ENCODE peak calls at places on chromosomes 5 and 9, in eight cellular contexts. G, P, R, I, Y, D, M and O are unnamed samples.

GRCh38 chr5:159332800-159333563 is 2.7 kb upstream of the IL12B start:
- DNase-seq in Y (no peak), D (peak), G (no peak), P (no peak), I (no peak), M (no peak), R (no peak), O (no peak)

GRCh38 chr5:95644351-95645042 is 2.1 kb upstream of the RFESD start:
- DNase-seq in Y (no peak), G (no peak), P (peak), I (peak), M (peak), D (peak), R (peak), O (peak)

GRCh38 chr9:76044420-76044819 is 153.9 kb downstream of the PCSK5 start:
- DNase-seq in P (no peak), Y (no peak), G (no peak), R (no peak), M (no peak), D (no peak), I (peak), O (no peak)

GRCh38 chr9:93644397-93645088 is 68.2 kb downstream of the PHF2 start:
- DNase-seq in I (no peak), G (peak), Y (no peak), R (no peak), D (no peak), P (no peak), M (no peak), O (peak)

GRCh38 chr9:101383361-101383760 is 1.4 kb downstream of the BAAT start:
- DNase-seq in P (no peak), R (no peak), Y (no peak), M (no peak), I (no peak), G (no peak), D (no peak), O (no peak)

GRCh38 chr5:104909803-104910202 is 1347.2 kb upstream of the NUDT12 start:
- DNase-seq in Y (no peak), D (no peak), I (no peak), G (no peak), P (no peak), R (no peak), M (no peak), O (no peak)

GRCh38 chr5:102718819-102719218 is 36.3 kb upstream of the PAM start:
- DNase-seq in R (no peak), Y (no peak), D (no peak), M (no peak), G (no peak), I (no peak), P (no peak), O (no peak)

GRCh38 chr5:56919942-56920662 is 10.7 kb downstream of the SETD9 start:
- DNase-seq in P (no peak), G (no peak), I (no peak), D (no peak), M (no peak), R (no peak), Y (no peak), O (no peak)

GRCh38 chr5:16378762-16379161 is 86.8 kb downstream of the ZNF622 start:
- DNase-seq in D (no peak), M (no peak), G (no peak), I (no peak), Y (no peak), P (no peak), R (peak), O (no peak)

GRCh38 chr9:113244556-113244955 is 23.2 kb downstream of the SLC31A1 start:
- DNase-seq in Y (no peak), D (no peak), P (no peak), M (no peak), G (no peak), R (no peak), I (no peak), O (no peak)

GRCh38 chr5:174311531-174312269 is 266.2 kb downstream of the NSG2 start:
- DNase-seq in R (peak), P (peak), G (peak), D (no peak), Y (peak), I (peak), M (peak), O (peak)

GRCh38 chr9:86557063-86557766 is 203.0 kb upstream of the TUT7 start:
- DNase-seq in I (peak), M (no peak), D (no peak), R (no peak), P (no peak), G (no peak), Y (no peak), O (peak)

GRCh38 chr9:2159521-2160417 is 144.6 kb downstream of the SMARCA2 start:
- DNase-seq in G (no peak), D (no peak), R (no peak), M (no peak), I (peak), Y (no peak), P (no peak), O (no peak)

GRCh38 chr9:97501972-97502221 is 431 bp downstream of the TMOD1 start:
- DNase-seq in I (no peak), P (no peak), R (no peak), G (no peak), M (no peak), Y (no peak), D (no peak), O (no peak)

GRCh38 chr5:119315516-119315949 is 40.3 kb upstream of the TNFAIP8 start:
- DNase-seq in P (no peak), I (no peak), D (peak), G (no peak), M (peak), Y (no peak), R (no peak), O (no peak)

GRCh38 chr5:125336401-125336800 is 590.0 kb upstream of the ZNF608 start:
- DNase-seq in G (no peak), R (no peak), Y (no peak), M (no peak), P (no peak), D (no peak), I (no peak), O (no peak)

GRCh38 chr9:1875921-1876448 is 139.2 kb upstream of the SMARCA2 start:
- DNase-seq in I (no peak), M (no peak), R (no peak), P (no peak), G (no peak), Y (no peak), D (no peak), O (no peak)

GRCh38 chr9:32344551-32345182 is 39.8 kb upstream of the ACO1 start:
- DNase-seq in R (no peak), Y (no peak), M (no peak), D (no peak), I (peak), P (no peak), G (no peak), O (no peak)

GRCh38 chr5:61414806-61415205 is 82.7 kb downstream of the ZSWIM6 start:
- DNase-seq in I (no peak), G (no peak), M (no peak), Y (no peak), R (no peak), P (no peak), D (no peak), O (no peak)

GRCh38 chr5:135007305-135007704 is 26.7 kb downstream of the PITX1 start:
- DNase-seq in Y (no peak), D (no peak), I (no peak), P (no peak), M (no peak), R (no peak), G (no peak), O (no peak)

DNA sequence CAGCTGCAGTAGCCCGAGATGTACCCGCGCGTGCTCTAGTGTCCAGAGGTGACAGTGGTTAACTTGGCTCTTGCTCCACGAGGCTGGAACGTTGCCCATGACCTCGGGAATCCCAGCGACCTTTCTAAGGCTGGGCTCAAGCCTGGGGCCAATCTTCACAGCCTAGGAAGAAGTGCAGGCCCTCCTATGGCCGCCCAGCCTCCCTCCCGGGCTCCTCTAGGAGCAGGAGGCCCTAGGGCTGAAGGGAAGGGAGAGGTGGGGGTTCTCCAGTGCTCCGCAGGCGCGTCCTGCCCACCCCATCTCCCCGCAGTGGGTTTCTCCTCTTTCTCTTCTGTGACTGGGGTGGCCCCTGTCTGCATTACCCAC is 13.3 kb downstream of the NR2F1 start:
- DNase-seq in G (no peak), Y (no peak), R (no peak), I (no peak), M (no peak), P (no peak), D (no peak), O (no peak)
- H3K4me3 ChIP-seq in G (no peak), Y (no peak), R (no peak), I (no peak), M (no peak), P (no peak), D (no peak), O (no peak)

GRCh38 chr9:27107241-27107640 is 1.8 kb upstream of the TEK start:
- DNase-seq in R (no peak), Y (no peak), G (no peak), P (no peak), D (no peak), M (no peak), I (no peak), O (no peak)

GRCh38 chr9:27112235-27112634 is 3.2 kb downstream of the TEK start:
- DNase-seq in M (no peak), Y (no peak), D (no peak), G (no peak), P (no peak), R (peak), I (no peak), O (no peak)

GRCh38 chr9:27109621-27110020 is 596 bp downstream of the TEK start:
- DNase-seq in P (no peak), R (no peak), M (no peak), Y (no peak), I (no peak), D (no peak), G (no peak), O (no peak)

GRCh38 chr9:27110181-27110580 is 1.2 kb downstream of the TEK start:
- DNase-seq in Y (no peak), I (no peak), G (no peak), P (no peak), M (no peak), R (no peak), D (no peak), O (no peak)

DNA sequence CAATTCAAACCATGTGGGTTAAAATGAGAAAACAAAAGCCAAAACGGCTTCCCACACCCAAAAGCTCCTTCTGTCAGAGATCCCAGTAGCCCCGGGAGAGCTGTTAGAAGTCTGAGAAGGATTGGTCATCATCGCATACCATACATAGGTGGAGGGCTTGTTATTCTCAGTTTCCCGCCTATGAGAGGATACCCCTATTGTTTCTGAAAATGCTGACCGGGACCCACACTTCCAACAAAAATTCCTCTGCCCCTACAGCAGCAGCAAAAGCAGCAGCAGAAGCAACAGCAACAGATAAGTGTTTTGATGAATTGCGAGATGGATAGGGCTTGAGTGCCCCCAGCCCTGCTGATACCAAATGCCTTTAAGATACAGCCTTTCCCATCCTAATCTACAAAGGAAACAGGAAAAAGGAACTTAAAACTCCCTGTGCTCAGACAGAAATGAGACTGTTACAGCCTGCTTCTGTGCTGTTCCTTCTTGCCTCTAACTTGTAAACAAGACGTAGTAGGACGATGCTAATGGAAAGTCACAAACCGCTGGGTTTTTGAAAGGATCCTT is at the start of gene TEK:
- DNase-seq in M (no peak), D (no peak), R (peak), P (no peak), Y (no peak), G (no peak), I (peak), O (no peak)
- H3K27ac ChIP-seq in M (no peak), D (no peak), R (peak), P (no peak), Y (peak), G (peak), I (peak), O (peak)

GRCh38 chr9:128120061-128120740 is 7.3 kb downstream of the PTGES2 start:
- DNase-seq in R (no peak), G (peak), I (no peak), P (no peak), Y (no peak), M (no peak), D (no peak), O (no peak)
- TF ChIP-seq POLR2A in R (no peak), G (no peak), I (no peak), P (no peak), Y (no peak), M (no peak), D (no peak), O (no peak)

GRCh38 chr5:131272365-131273123 is 8.7 kb downstream of the CDC42SE2 start:
- DNase-seq in R (no peak), P (no peak), I (peak), D (no peak), Y (no peak), G (no peak), M (no peak), O (no peak)

GRCh38 chr5:131277875-131278795 is 14.3 kb downstream of the CDC42SE2 start:
- DNase-seq in Y (no peak), G (no peak), D (no peak), M (no peak), I (peak), P (no peak), R (no peak), O (no peak)

GRCh38 chr5:131275996-131276535 is 12.2 kb downstream of the CDC42SE2 start:
- DNase-seq in I (no peak), P (no peak), G (no peak), R (no peak), Y (no peak), D (no peak), M (no peak), O (no peak)

GRCh38 chr5:131277415-131277814 is 13.6 kb downstream of the CDC42SE2 start:
- DNase-seq in M (no peak), P (no peak), I (no peak), Y (no peak), D (no peak), R (no peak), G (no peak), O (no peak)

DNA sequence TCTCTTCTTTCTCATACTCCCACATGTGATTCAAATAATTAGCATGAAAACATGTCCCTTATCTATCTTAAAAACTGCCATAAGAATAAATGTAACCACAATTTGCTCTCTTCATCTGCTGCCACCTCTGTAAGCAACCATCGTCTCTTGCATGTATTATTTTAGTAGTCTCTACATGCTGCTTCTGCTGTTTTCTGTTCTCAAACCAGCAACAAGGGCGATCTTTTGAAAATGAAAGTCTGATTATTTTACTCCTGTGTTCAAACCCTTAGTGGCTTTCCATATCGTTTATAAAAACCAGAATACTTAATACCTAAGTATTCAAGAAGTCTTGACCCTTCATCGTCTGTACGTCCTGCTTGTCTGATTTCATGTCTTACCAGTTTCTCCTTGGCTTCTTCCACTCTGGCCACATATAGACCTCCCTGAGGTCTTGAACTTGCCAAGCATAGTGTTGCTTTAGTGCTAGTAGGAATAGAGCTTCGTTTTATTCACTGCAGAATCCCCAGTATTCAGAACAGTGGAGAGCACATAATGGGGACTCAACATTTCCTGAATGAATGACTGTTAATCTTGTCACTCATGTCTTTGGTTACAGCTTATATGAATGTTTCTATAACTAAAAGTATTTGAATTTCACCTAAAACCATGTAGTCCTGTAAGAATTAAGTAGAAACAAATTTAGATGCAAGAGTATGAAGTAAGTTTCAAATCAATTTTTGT is 10.6 kb downstream of the CDC42SE2 start:
- DNase-seq in P (no peak), I (no peak), Y (no peak), G (no peak), D (no peak), R (no peak), M (no peak), O (no peak)
- H3K4me3 ChIP-seq in P (no peak), I (no peak), Y (no peak), G (no peak), D (no peak), R (no peak), M (no peak), O (no peak)

GRCh38 chr9:125756499-125756898 is 9.3 kb downstream of the PBX3 start:
- DNase-seq in I (no peak), G (no peak), R (no peak), Y (no peak), D (no peak), P (no peak), M (no peak), O (no peak)
- H3K27ac ChIP-seq in I (no peak), G (no peak), R (no peak), Y (no peak), D (no peak), P (no peak), M (no peak), O (no peak)

DNA sequence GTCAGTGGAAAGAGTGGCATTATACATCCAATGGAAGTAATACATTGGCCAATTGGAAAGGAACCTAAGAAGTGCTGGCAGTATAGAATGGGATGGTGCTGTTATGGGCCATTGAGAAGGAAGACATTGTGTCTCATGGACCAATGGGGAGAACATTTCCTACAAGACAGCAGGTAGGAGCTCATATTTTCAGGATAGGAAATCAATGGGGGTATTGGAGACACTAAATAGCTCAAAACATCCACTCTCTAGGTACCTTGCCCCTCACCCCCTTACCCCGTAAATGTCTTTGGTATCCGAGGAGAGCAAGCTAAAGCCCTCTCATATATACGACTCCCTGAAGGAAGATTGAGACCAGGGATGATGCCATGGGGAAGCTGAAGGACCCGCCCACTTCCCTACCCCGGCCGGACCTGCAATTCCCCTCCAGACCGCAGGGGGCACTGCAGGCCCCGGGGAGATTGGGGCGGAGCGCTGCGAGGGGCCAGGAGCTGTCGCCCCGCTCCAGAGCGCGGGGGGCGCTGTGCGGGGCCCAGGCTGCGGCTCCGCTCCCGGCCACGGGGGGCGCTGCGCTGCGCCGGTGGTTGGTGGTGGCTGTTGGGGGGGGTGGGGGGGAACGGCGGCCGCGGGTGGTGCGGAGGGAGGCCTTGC is at the start of gene KDM3B:
- DNase-seq in M (peak), G (peak), I (peak), P (peak), D (peak), Y (no peak), R (peak), O (peak)
- TF ChIP-seq POLR2A in M (no peak), G (no peak), I (no peak), P (no peak), D (no peak), Y (no peak), R (peak), O (no peak)